ENCODE peak calls at places on chromosomes 16 and 17, in four cellular contexts. E is K562, L is GM12878, A is HL-60. Y is an unnamed sample.

GRCh38 chr17:15431201-15431600 is 36.2 kb downstream of the CDRT4 start:
- DNase-seq in A (no peak), L (no peak), E (no peak), Y (no peak)

GRCh38 chr17:5715478-5715877 is 131.2 kb upstream of the NLRP1 start:
- DNase-seq in E (no peak), A (peak), L (no peak), Y (no peak)

GRCh38 chr17:10713336-10713735 is 15.9 kb downstream of the ADPRM start:
- DNase-seq in A (no peak), L (no peak), E (no peak), Y (no peak)

GRCh38 chr16:29962344-29962994 is 590 bp downstream of the TMEM219 start:
- DNase-seq in E (peak), A (no peak), L (no peak), Y (no peak)

GRCh38 chr17:35726609-35727460 is 4.6 kb upstream of the RASL10B start:
- DNase-seq in L (no peak), E (no peak), A (no peak), Y (no peak)

GRCh38 chr16:51129105-51129504 is 22.0 kb downstream of the SALL1 start:
- DNase-seq in L (no peak), A (no peak), E (no peak), Y (no peak)

GRCh38 chr17:41647940-41648410 is 23.6 kb upstream of the KRT17 start:
- DNase-seq in A (peak), E (peak), L (no peak), Y (peak)

GRCh38 chr17:72305964-72306551 is 185.2 kb downstream of the SOX9 start:
- DNase-seq in A (no peak), L (no peak), E (no peak), Y (no peak)

GRCh38 chr16:31356566-31357323 is 1.8 kb downstream of the ITGAX start:
- DNase-seq in E (no peak), L (no peak), A (no peak), Y (no peak)

GRCh38 chr17:61368832-61369468 is 30.7 kb upstream of the TBX2 start:
- DNase-seq in A (no peak), E (no peak), L (no peak), Y (no peak)

GRCh38 chr17:55384833-55385232 is 36.8 kb downstream of the MMD start:
- DNase-seq in E (no peak), A (no peak), L (no peak), Y (no peak)

GRCh38 chr16:4648917-4649316 is 24.3 kb downstream of the MGRN1 start:
- DNase-seq in L (no peak), E (no peak), A (no peak), Y (no peak)

GRCh38 chr16:9258423-9259051 is 167.1 kb downstream of the HAPSTR1 start:
- DNase-seq in A (no peak), E (peak), L (no peak), Y (peak)

GRCh38 chr16:56268799-56269198 is 77.5 kb downstream of the GNAO1 start:
- DNase-seq in L (no peak), E (no peak), A (no peak), Y (no peak)

GRCh38 chr17:36661688-36662087 is 60.3 kb downstream of the MRM1 start:
- DNase-seq in E (no peak), A (no peak), L (no peak), Y (no peak)

GRCh38 chr17:43453331-43453812 is 30.4 kb upstream of the DHX8 start:
- DNase-seq in E (no peak), L (no peak), A (no peak), Y (no peak)

GRCh38 chr16:10599626-10600025 is 19.2 kb upstream of the EMP2 start:
- DNase-seq in L (no peak), A (no peak), E (no peak), Y (no peak)

GRCh38 chr17:42459256-42459982 is 741 bp downstream of the ATP6V0A1 start:
- DNase-seq in E (peak), L (no peak), A (no peak), Y (no peak)

GRCh38 chr17:51700011-51700760 is 439.8 kb downstream of the UTP18 start:
- DNase-seq in E (no peak), A (no peak), L (no peak), Y (no peak)

GRCh38 chr17:39598047-39598481 is 9.7 kb downstream of the NEUROD2 start:
- DNase-seq in E (no peak), A (no peak), L (no peak), Y (no peak)

GRCh38 chr17:8954339-8954738 is 11.2 kb downstream of the PIK3R5 start:
- DNase-seq in A (peak), L (no peak), E (no peak), Y (no peak)

GRCh38 chr16:66988197-66988788 is at the start of gene CES4A:
- DNase-seq in E (no peak), L (no peak), A (no peak), Y (no peak)

GRCh38 chr17:29699283-29699682 is 76.6 kb upstream of the CORO6 start:
- DNase-seq in A (no peak), L (no peak), E (no peak), Y (no peak)

GRCh38 chr17:59631221-59631720 is 11.6 kb downstream of the CLTC start:
- DNase-seq in L (no peak), E (no peak), A (no peak), Y (no peak)

GRCh38 chr17:59638553-59638952 is 18.9 kb downstream of the CLTC start:
- DNase-seq in E (no peak), L (no peak), A (no peak), Y (no peak)

GRCh38 chr17:59634632-59635561 is 15.2 kb downstream of the CLTC start:
- DNase-seq in A (no peak), E (no peak), L (no peak), Y (no peak)

GRCh38 chr17:59632398-59632797 is 12.7 kb downstream of the CLTC start:
- DNase-seq in L (no peak), E (no peak), A (no peak), Y (no peak)

GRCh38 chr17:59633658-59634359 is 14.1 kb downstream of the CLTC start:
- DNase-seq in E (no peak), L (no peak), A (no peak), Y (no peak)
- TF ChIP-seq POLR2AphosphoS5 in E (no peak), L (no peak), A (no peak), Y (no peak)

DNA sequence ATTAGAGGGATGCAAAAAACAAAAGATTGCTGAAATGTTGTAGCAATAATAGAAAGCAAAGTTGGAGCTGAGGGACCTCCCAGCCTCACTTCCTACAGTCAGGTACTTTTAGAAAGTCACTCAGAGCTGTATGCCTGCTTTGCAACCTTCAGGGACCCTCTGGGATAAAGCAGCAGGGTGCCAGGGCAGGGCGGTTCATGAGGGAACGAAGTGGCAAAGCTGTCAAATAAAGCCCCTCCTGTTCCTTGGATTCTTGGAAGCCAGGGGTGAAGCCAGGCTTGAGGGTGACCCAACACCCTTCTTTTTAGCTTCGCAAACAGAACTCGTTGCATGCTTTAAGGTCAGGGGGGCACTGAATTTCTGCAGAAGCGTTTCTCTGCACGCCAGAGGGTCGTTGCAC is 767 bp downstream of the ATP2C2 start:
- DNase-seq in A (no peak), E (no peak), L (no peak), Y (no peak)
- TF ChIP-seq SPI1 in A (no peak), E (no peak), L (no peak), Y (no peak)

DNA sequence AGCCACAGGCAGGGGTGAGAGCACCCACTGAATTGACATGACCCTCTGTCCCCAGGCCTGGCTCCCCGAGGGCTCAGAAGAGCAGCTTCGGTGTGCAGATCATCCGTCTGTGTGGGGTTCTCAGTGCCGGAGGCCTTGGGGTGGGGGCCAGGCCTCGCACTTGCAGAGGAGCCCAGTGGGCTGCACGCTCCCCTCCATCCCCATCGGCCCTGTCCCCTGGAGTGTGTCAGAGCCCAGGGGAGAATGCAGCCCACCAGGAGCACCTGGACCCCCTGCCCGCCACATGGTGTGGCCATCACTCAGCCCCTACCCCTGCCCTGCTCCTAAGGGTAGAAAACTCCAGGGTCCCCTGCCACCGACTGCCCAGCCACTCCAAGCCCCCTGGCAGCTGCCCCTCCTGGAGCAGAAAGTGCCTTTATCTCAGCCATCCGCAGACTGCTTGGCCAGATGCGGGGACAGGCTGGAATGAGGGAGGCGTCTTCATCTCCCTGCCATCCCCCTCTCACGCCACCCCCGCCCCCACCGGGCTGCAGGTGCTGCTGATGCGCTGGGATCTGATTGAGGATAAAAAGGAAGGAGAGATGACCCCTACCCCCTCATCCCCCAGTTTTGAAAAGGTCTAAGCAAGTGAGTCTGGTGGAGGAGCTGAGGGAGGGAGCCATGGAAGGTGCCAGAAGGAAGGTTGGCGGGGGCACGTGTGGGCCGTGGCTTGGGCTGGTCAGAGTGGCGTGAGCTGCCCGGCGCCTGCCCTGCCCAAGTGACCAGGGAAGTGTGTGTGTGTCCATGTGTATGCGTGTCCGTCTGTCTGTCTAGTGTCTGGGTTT is 358.3 kb downstream of the SEC14L1 start:
- DNase-seq in L (no peak), E (no peak), A (no peak), Y (peak)
- TF ChIP-seq POLR2AphosphoS5 in L (peak), E (no peak), A (no peak), Y (no peak)

GRCh38 chr17:64172510-64172909 is 42.6 kb upstream of the ERN1 start:
- DNase-seq in A (no peak), L (no peak), E (peak), Y (no peak)
- TF ChIP-seq SPI1 in A (no peak), L (no peak), E (no peak), Y (no peak)

GRCh38 chr17:7836596-7837374 is 2.8 kb downstream of the KDM6B start:
- DNase-seq in A (no peak), E (peak), L (peak), Y (no peak)
- TF ChIP-seq POLR2AphosphoS5 in A (peak), E (no peak), L (no peak), Y (no peak)

GRCh38 chr17:27491713-27492190 is 35.5 kb downstream of the KSR1 start:
- DNase-seq in L (no peak), E (peak), A (no peak), Y (no peak)
- TF ChIP-seq SPI1 in L (peak), E (peak), A (no peak), Y (peak)

DNA sequence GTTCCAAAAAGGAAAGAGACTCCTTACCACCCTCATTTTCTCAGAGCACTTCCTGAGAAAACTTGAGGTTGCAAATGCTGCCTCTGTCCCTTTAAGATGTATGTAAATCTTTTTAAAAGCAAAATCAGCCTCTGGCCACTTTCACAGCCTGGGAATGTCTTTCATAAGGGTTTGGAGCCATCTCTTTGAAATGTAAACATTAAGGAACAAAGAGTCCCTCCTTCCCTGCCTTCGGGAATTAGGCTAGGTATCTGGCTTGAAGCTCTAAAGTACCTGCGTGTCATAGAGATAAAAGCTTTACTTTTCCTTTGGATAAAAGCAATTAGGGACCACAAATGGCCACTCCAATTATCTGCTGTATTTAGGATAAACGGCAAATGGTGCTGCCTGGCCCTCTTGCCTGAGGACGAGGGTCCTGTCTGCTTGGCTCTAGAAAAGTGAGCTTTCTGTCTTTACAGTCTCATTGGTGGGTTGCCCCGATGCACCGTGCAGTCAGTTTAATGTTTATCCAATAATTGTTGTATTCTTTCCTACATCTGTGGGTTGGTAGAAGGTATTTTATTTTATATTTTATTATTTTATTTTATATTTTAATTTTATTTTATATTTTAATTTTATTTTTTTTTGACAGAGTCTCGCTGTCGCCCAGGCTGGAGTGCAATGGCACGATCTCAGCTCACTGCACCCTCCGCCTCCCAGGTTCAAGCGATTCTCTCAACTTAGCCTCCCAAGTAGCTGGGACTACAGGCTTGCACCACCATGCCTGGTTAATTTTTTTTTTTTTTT is 23.9 kb downstream of the NLRC3 start:
- DNase-seq in L (no peak), E (no peak), A (no peak), Y (no peak)
- TF ChIP-seq POLR2AphosphoS5 in L (no peak), E (no peak), A (no peak), Y (no peak)

DNA sequence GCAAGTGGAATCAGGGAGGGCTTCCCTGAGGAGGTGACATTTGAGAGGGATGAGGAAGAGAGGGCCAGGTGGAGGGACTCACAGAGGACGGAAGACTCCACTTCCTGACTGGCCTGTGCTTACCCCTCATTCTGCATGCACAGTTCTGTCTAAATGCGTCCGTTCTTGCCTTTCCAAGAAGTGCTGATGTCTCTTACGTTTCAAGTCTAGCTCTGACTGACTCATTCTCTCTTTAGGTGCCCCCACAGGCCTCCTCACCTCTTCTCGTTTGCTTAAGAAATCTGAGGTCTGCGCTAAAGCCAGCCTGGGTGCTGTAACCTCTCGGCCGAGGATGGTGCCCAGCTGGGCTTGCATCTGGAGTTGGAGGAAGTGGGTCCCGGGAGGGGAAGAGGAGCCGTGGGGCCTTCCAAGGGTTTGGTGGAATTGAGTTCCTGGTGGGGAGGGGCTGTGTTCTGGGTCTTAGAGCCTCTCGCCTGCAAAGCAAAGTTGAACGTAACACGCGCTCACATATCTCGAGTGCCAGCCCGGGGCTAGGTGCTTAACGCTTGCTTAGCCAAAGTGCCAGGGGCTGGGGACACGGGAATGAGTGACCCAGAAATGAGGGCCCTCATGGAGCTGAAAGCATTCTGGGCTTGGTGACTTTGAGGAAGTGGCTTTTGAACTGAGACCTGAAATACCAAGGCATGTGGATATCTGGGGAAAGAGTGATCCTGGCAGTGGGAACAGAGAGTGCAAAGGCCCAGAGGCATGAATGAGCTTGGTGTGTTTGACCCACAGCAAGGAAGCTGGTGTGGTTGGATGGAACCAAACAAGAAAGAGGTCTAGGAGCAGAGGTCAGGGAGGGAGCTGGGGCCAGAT is 4.9 kb downstream of the IL4R start:
- DNase-seq in E (no peak), A (peak), L (no peak), Y (peak)
- TF ChIP-seq SPI1 in E (peak), A (peak), L (peak), Y (peak)